ENCODE peak calls at places on chromosomes 12 and 14, in six cellular contexts. D, B, Y, G, A and N are unnamed samples.

GRCh38 chr12:111304642-111305071 is 64.2 kb downstream of the PHETA1 start:
- DNase-seq in D (peak), B (no peak), Y (peak), A (peak), G (no peak), N (peak)

GRCh38 chr14:95998656-95999055 is 40.5 kb upstream of the C14orf132 start:
- DNase-seq in Y (no peak), B (no peak), G (no peak), A (no peak), D (peak), N (no peak)

GRCh38 chr14:71532349-71532748 is 399.9 kb upstream of the RGS6 start:
- DNase-seq in A (no peak), G (no peak), D (no peak), B (no peak), Y (no peak), N (no peak)

GRCh38 chr12:81167694-81168093 is 89.8 kb downstream of the ACSS3 start:
- DNase-seq in B (no peak), D (no peak), G (no peak), A (no peak), Y (peak), N (no peak)

GRCh38 chr14:80403036-80403435 is 191.7 kb upstream of the DIO2 start:
- DNase-seq in D (no peak), Y (no peak), A (no peak), B (no peak), G (no peak), N (no peak)

GRCh38 chr12:110371408-110372055 is 32.0 kb downstream of the ANAPC7 start:
- DNase-seq in A (no peak), B (no peak), Y (no peak), D (no peak), G (no peak), N (peak)

GRCh38 chr12:47797432-47797831 is 22.3 kb downstream of the HDAC7 start:
- DNase-seq in A (no peak), B (no peak), Y (no peak), G (no peak), D (no peak), N (peak)

GRCh38 chr12:18250313-18250916 is 10.9 kb upstream of the PIK3C2G start:
- DNase-seq in Y (peak), A (peak), G (peak), B (peak), D (peak), N (peak)

GRCh38 chr12:68808388-68809189 is 612 bp downstream of the MDM2 start:
- DNase-seq in G (peak), B (peak), A (peak), D (peak), Y (peak), N (peak)

GRCh38 chr12:9244894-9245293 is 36.7 kb upstream of the PZP start:
- DNase-seq in Y (no peak), B (no peak), G (peak), A (no peak), D (no peak), N (no peak)

GRCh38 chr12:121536058-121536928 is 44.5 kb downstream of the KDM2B start:
- DNase-seq in G (no peak), D (no peak), A (peak), B (peak), Y (peak), N (peak)

GRCh38 chr12:50220357-50221061 is 53.3 kb upstream of the CERS5 start:
- DNase-seq in Y (peak), G (no peak), D (no peak), A (peak), B (no peak), N (peak)

GRCh38 chr12:50221228-50222008 is 54.2 kb upstream of the CERS5 start:
- DNase-seq in D (no peak), B (no peak), G (no peak), Y (peak), A (peak), N (peak)

GRCh38 chr12:50222275-50222783 is 55.2 kb upstream of the CERS5 start:
- DNase-seq in D (peak), Y (peak), B (no peak), G (no peak), A (peak), N (peak)

GRCh38 chr12:50219544-50219943 is 52.4 kb upstream of the CERS5 start:
- DNase-seq in B (no peak), A (no peak), Y (no peak), D (no peak), G (no peak), N (no peak)

DNA sequence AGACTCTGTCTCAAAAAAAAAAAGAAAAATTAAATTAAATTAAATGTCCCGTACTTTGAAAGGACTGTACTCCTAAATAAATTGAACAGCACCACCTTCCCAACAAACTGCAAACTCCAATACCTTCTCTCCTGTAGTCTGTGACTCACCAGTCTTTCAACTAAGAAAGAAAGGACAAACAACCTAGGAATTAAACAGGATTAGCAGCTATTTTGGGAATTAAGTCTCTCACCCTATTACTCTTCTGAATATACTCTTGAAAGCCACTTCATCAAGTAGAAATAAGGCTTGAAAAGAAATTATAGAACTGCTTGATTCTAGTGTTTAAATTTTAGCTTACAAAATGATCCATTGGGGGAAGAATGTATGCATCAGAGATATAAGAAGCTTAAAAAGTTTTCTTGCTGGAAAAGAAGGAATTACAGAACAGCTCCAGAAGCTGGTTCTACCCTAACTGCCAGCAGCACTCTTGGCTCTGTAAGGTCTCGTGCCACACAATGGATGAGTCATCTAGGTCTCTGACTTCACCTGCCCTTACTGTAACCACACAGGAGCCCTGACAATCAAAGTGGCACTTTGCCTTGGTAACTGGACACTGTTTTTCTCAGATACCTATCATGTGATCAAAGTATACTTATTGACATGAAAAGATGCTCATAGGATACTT is 57.0 kb upstream of the CERS5 start:
- DNase-seq in A (no peak), B (peak), D (peak), Y (peak), G (peak), N (peak)
- TF ChIP-seq MAX in A (no peak), B (no peak), D (peak), Y (no peak), G (no peak), N (no peak)

DNA sequence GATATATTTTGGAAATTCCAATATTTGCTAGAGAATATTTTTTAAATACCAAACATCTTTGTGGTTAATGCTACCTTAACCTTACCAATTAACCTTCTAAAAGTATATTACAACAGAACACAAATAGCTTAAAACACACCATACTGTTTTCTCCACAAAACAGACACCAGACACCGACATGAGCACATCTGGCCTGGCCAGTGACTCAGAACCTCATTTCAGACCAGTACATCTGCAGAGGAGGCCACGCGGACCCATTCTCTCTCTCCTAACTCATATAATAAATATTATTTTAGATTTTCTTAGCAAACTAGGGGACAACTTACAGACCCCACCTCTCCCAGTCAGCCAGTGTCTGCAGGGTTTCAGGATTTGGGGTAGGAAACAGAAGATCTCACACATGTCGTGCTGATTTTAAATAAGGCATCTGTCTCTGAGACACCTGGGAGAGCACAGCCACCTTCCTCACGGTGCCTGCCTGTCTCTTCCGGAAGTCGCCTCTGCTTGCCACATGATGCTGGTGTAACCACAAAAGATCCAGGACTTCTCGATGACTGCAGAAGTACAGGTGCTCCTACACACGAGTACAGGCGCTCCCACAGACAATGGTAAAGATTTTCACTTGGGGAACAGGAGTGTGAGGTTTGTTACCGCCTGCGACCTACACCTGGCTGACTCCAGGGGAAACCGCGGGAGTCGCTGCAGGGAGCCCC is 9.7 kb upstream of the ANKLE2 start:
- DNase-seq in B (no peak), D (no peak), Y (no peak), A (no peak), G (no peak), N (peak)
- H3K4me3 ChIP-seq in B (no peak), D (no peak), Y (no peak), A (no peak), G (no peak), N (peak)

GRCh38 chr12:12561305-12562015 is 1.2 kb downstream of the DUSP16 start:
- DNase-seq in D (no peak), A (peak), B (no peak), G (peak), Y (no peak), N (peak)
- TF ChIP-seq POLR2A in D (no peak), A (peak), B (peak), G (peak), Y (no peak), N (no peak)

GRCh38 chr12:123133701-123134100 is 17.2 kb downstream of the PITPNM2 start:
- DNase-seq in Y (no peak), G (no peak), A (no peak), D (no peak), B (no peak), N (no peak)

GRCh38 chr12:123129651-123130050 is 21.2 kb downstream of the PITPNM2 start:
- DNase-seq in D (no peak), G (no peak), Y (no peak), B (no peak), A (no peak), N (no peak)

GRCh38 chr12:123132951-123133619 is 17.8 kb downstream of the PITPNM2 start:
- DNase-seq in Y (no peak), B (no peak), G (no peak), A (no peak), D (no peak), N (no peak)

GRCh38 chr12:123131291-123131831 is 19.5 kb downstream of the PITPNM2 start:
- DNase-seq in Y (no peak), G (no peak), B (no peak), A (no peak), D (no peak), N (no peak)

DNA sequence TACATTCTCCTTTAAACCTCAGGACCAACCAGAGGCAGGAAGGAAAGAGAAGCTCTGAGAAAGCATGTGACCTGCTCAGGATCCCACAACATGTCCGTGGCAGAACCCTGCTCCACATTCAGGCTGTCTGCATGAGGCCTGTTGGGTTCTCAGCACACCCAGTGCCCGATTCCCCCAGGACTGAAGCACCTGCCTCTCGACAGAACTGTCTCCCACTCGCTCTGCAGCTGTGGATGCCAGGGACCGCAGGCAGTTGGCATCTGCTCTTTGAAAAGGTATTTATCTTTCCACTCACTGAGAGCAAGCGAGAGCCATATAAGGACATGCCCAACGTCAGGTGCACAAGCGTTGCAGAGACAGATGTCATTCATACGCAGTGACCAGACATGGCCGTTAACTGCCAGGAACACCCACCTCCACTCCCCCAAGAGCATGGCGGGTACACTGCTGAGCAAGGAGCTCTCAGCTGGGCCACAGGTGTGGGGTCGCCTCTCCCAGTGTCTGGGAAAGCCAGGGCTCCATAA is 18.9 kb downstream of the PITPNM2 start:
- DNase-seq in B (no peak), G (no peak), Y (no peak), D (no peak), A (no peak), N (no peak)
- TF ChIP-seq MAX in B (no peak), G (no peak), Y (no peak), D (no peak), A (no peak), N (no peak)

GRCh38 chr14:60642790-60643397 is 6.4 kb downstream of the SIX1 start:
- DNase-seq in B (no peak), D (no peak), Y (no peak), A (no peak), G (no peak), N (no peak)
- H3K4me3 ChIP-seq in B (no peak), D (no peak), Y (no peak), A (no peak), G (no peak), N (no peak)

GRCh38 chr14:68785817-68786490 is 6.9 kb downstream of the ZFP36L1 start:
- DNase-seq in B (peak), A (peak), Y (peak), G (no peak), D (no peak), N (no peak)

GRCh38 chr14:68786491-68787234 is 6.2 kb downstream of the ZFP36L1 start:
- DNase-seq in B (peak), A (no peak), D (no peak), Y (peak), G (no peak), N (no peak)

GRCh38 chr14:68788275-68789001 is 4.4 kb downstream of the ZFP36L1 start:
- DNase-seq in Y (peak), A (no peak), G (no peak), D (no peak), B (no peak), N (no peak)

GRCh38 chr14:68789002-68789797 is 3.7 kb downstream of the ZFP36L1 start:
- DNase-seq in D (no peak), B (peak), G (peak), A (peak), Y (peak), N (peak)

DNA sequence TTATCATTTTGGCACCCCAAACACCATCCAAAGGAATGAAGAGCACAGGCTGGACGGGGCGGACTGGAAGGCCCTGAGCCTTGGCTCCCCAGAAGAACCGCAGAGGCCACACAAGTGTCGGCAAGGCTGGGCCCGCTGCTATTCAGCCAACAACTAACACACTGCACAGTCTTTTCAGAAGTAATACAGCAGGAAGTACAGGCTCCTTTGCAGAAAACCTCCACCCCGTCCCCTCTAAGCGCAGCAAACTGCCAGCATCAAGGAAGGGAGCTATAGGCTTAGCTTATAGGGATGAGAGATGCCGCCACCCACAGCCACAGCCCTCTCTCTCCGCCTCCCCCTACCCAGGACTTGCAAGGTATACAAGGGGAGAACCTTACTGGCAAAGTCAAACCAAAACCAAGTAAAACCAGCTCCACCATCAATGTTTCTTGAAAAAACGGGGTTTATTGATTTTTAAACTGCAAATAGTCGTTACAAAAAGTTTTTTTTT is 5.6 kb downstream of the ZFP36L1 start:
- DNase-seq in G (no peak), B (no peak), D (no peak), Y (peak), A (no peak), N (no peak)
- TF ChIP-seq POLR2A in G (peak), B (no peak), D (no peak), Y (no peak), A (no peak), N (no peak)

GRCh38 chr12:1826401-1826800 is 6.0 kb downstream of the LRTM2 start:
- DNase-seq in B (no peak), D (no peak), G (no peak), A (no peak), Y (no peak), N (no peak)

GRCh38 chr12:1825382-1826102 is 5.2 kb downstream of the LRTM2 start:
- DNase-seq in D (no peak), B (no peak), Y (no peak), G (peak), A (no peak), N (no peak)

GRCh38 chr12:1827806-1828805 is 7.7 kb downstream of the LRTM2 start:
- DNase-seq in B (no peak), A (no peak), D (no peak), G (no peak), Y (no peak), N (no peak)

GRCh38 chr12:1828863-1829262 is 8.5 kb downstream of the LRTM2 start:
- DNase-seq in B (no peak), G (no peak), A (no peak), Y (no peak), D (no peak), N (no peak)

DNA sequence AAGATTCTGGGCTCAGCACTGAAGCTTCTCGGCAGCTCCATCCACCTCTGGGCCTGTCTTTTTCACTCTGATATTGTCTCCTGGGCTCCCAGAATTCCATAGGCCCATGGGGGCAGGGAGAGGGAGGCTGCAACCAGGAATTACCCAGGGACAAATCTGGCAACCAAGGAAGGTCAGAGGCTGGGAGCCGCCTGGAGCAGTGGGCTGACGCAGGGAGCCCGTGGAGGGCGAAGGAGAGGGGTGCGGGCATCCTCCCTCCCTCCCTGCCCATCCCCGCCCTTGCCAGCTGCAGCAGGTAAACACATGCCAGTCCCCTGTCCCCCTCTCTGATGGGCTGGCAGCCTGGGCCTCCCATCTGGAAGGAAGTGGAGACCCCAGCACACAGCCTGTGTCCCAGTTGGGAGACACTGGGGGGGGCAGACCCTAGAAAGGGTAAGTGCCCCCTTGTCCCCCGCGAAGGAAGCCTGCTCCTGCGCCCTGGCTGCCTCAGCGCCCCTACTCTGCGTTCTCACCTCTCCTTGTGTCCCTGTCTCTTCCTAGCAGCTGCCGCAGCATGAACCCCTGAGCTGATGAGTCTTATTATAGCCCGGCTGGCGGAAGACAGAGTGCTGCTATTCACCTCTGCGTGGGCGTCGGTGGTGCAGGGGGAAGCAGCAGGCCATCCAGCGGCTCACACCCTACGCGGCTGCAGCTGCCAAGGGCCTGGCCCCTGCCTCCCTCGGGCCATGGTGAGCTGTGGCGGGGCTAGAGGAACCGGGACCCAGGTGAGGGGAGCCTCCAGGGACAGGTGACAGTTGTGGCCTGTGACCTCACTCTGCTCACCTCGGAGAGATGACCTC is 6.7 kb downstream of the LRTM2 start:
- DNase-seq in Y (no peak), D (no peak), B (no peak), A (no peak), G (no peak), N (peak)
- TF ChIP-seq MAX in Y (no peak), D (no peak), B (no peak), A (no peak), G (no peak), N (no peak)